ENCODE peak calls at places on chromosome 21, in seven cellular contexts. F is HepG2, Z is HCT116, K is GM12878, Q is K562, M is SK-N-SH, O is H1. J is an unnamed sample.

GRCh38 chr21:43208561-43209332 is 39.9 kb downstream of the CRYAA start:
- DNase-seq in F (no peak), Z (no peak), K (no peak), Q (no peak), M (no peak), O (no peak), J (no peak)

GRCh38 chr21:27424601-27425000 is 457.7 kb upstream of the ADAMTS5 start:
- DNase-seq in F (no peak), Z (no peak), K (no peak), Q (no peak), M (no peak), O (no peak), J (no peak)

GRCh38 chr21:42414928-42415769 is 11.4 kb downstream of the UBASH3A start:
- DNase-seq in F (no peak), Z (peak), K (peak), Q (peak), M (no peak), O (no peak), J (no peak)

GRCh38 chr21:23986214-23986613 is 1621.1 kb downstream of the MRPL39 start:
- DNase-seq in F (no peak), Z (no peak), K (no peak), Q (no peak), M (no peak), O (no peak), J (no peak)

GRCh38 chr21:46626536-46627302 is 8.8 kb upstream of the PRMT2 start:
- DNase-seq in F (peak), Z (no peak), K (no peak), Q (no peak), M (no peak), O (no peak), J (no peak)

GRCh38 chr21:30984897-30985296 is 53.4 kb downstream of the KRTAP19-8 start:
- DNase-seq in F (no peak), Z (no peak), K (no peak), Q (no peak), M (no peak), O (no peak), J (no peak)

GRCh38 chr21:29604096-29604495 is 305.4 kb downstream of the BACH1 start:
- DNase-seq in F (no peak), Z (no peak), K (no peak), Q (no peak), M (no peak), O (no peak), J (no peak)

GRCh38 chr21:40117236-40117635 is 250.0 kb downstream of the PCP4 start:
- DNase-seq in F (no peak), Z (no peak), K (no peak), Q (no peak), M (no peak), O (no peak), J (no peak)

GRCh38 chr21:31471865-31472264 is 127.8 kb upstream of the TIAM1 start:
- DNase-seq in F (no peak), Z (no peak), K (no peak), Q (no peak), M (no peak), O (no peak), J (no peak)

GRCh38 chr21:33587792-33588484 is 546 bp downstream of the DONSON start:
- DNase-seq in F (no peak), Z (no peak), K (no peak), Q (peak), M (no peak), O (no peak), J (peak)

GRCh38 chr21:40681164-40681859 is 165.6 kb downstream of the DSCAM start:
- DNase-seq in F (no peak), Z (no peak), K (no peak), Q (no peak), M (peak), O (no peak), J (no peak)

GRCh38 chr21:38486221-38486620 is 12.1 kb downstream of the ERG start:
- DNase-seq in F (no peak), Z (no peak), K (no peak), Q (no peak), M (no peak), O (no peak), J (no peak)

GRCh38 chr21:32532636-32533035 is 52.7 kb downstream of the TCP10L start:
- DNase-seq in F (no peak), Z (no peak), K (no peak), Q (no peak), M (no peak), O (no peak), J (no peak)

DNA sequence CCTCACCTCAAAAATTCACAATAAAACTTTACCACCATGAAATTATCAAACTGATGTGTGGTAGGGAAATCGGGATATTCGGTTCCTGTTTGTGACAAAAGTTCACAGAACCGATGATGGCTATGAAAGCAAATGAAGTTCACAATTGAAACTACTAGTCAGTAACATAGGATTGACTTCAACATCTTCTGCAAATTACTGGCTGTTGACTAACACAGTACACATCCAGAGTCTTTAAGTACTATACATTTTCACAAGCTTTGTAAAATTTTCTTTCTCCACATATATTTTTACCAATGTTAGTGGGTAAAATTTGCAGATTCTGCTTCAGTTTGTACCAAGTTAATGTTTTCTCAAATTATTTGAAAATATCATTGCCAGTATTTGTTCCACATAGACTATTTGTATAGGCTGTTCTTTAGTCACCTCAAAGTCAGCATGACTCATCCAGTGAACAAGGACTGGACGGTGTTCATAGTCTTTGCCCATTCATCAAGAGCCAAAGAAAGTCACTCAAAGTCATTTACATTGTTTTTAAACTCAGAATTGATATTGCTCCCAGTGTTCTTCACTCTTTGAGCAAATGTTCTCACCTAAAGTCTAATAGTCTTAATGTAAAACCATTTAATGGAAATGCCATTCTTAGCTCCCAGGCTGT is 213.4 kb downstream of the USP25 start:
- DNase-seq in F (peak), Z (no peak), K (no peak), Q (no peak), M (no peak), O (no peak), J (no peak)
- TF ChIP-seq JUND in F (no peak), Z (no peak), K (no peak), Q (no peak), M (no peak), O (no peak), J (no peak)

GRCh38 chr21:36713746-36714145 is 14.8 kb downstream of the SIM2 start:
- DNase-seq in F (no peak), Z (no peak), K (no peak), Q (no peak), M (no peak), O (no peak), J (no peak)
- TF ChIP-seq JUND in F (no peak), Z (no peak), K (no peak), Q (no peak), M (no peak), O (no peak), J (no peak)

GRCh38 chr21:26404288-26404687 is 168.8 kb downstream of the CYYR1 start:
- DNase-seq in F (no peak), Z (no peak), K (no peak), Q (no peak), M (no peak), O (no peak), J (no peak)

GRCh38 chr21:26405071-26405470 is 168.0 kb downstream of the CYYR1 start:
- DNase-seq in F (no peak), Z (no peak), K (no peak), Q (no peak), M (no peak), O (no peak), J (peak)

GRCh38 chr21:26409735-26410134 is 163.4 kb downstream of the CYYR1 start:
- DNase-seq in F (no peak), Z (no peak), K (no peak), Q (no peak), M (peak), O (no peak), J (no peak)

DNA sequence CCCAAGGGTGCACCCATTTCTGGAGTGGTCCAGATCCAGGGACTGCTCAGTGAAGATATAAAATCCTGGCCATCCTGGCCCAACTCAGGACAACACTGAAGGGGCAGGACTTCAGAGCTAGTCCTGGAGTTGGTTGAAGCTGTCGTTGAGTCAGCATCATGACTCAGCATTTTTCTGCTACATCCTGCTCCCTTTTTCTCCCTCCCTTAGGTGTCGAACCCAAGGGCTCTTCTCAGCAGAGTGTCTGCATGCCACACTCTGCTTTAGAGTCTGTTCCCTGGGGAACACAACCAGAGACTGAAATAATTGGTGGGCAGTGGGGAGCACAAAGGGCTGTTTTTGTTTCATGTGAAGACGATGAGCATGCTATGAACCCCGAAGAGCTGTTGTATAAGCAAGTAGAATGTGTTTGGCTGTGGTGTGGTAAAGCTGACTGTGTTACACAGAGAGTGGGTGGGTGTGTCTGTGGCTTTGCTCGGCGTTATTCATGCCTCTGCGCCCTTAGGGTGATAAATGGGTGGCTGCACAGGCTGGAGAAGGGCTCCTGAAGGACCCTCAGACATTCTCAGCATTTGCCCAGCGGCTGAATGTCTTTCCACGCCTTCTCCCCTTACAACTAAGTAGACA is 167.2 kb downstream of the CYYR1 start:
- DNase-seq in F (no peak), Z (no peak), K (no peak), Q (no peak), M (no peak), O (no peak), J (peak)
- TF ChIP-seq JUND in F (no peak), Z (no peak), K (no peak), Q (no peak), M (no peak), O (no peak), J (no peak)

DNA sequence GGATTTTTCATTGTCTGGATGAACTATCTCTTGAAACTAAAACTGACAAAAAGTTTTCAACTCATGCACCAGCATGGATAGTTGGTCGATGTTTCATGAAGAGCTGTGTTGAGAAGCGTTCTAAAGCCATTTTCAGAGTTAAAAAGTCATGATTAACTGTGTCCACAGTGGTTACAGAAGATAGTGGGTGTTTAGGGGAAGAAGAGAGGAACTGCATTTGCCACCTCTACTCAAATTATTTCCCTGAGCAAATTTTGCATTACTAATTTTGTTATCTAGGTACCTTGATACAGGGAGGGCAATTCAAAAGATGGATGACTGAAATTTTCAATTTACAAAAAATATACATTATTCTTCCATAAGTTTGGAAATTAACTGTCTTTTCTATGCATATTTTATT is 15.5 kb downstream of the SAMSN1 start:
- DNase-seq in F (no peak), Z (no peak), K (no peak), Q (no peak), M (no peak), O (no peak), J (no peak)
- TF ChIP-seq JUND in F (no peak), Z (no peak), K (no peak), Q (no peak), M (no peak), O (no peak), J (no peak)

GRCh38 chr21:26089730-26090129 is 80.8 kb downstream of the APP start:
- DNase-seq in F (no peak), Z (no peak), K (no peak), Q (no peak), M (no peak), O (no peak), J (no peak)

GRCh38 chr21:26085882-26086281 is 84.7 kb downstream of the APP start:
- DNase-seq in F (no peak), Z (no peak), K (no peak), Q (no peak), M (no peak), O (no peak), J (no peak)

GRCh38 chr21:26087223-26087918 is 83.2 kb downstream of the APP start:
- DNase-seq in F (no peak), Z (no peak), K (no peak), Q (no peak), M (no peak), O (no peak), J (no peak)

GRCh38 chr21:26082549-26082948 is 88.0 kb downstream of the APP start:
- DNase-seq in F (no peak), Z (no peak), K (no peak), Q (no peak), M (no peak), O (no peak), J (no peak)

DNA sequence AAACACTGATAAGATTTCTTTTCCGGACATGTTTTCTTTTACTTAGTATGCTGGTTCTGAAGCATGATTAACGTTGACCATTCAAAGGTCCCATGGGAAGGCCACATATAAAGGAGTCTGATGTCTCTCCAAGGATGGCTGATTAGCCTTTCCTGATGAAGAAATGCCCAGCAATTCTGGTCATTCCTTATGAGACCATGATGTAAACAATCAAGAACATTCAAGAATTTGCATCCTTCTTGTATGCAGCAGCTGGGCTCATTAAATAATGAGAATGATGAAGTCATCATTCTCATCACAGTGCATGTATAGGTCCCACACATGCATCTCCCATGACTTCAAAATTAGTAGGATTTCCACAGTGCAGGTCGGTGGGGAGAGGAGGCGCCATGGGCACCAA is 85.5 kb downstream of the APP start:
- DNase-seq in F (no peak), Z (no peak), K (no peak), Q (no peak), M (no peak), O (no peak), J (no peak)
- TF ChIP-seq JUND in F (no peak), Z (no peak), K (no peak), Q (no peak), M (no peak), O (no peak), J (no peak)

GRCh38 chr21:17925000-17925610 is 105.9 kb upstream of the C21orf91 start:
- DNase-seq in F (peak), Z (peak), K (peak), Q (peak), M (peak), O (peak), J (peak)
- TF ChIP-seq JUND in F (no peak), Z (no peak), K (no peak), Q (no peak), M (no peak), O (no peak), J (no peak)

J was measured in T47D.